ENCODE peak calls at places on chromosomes 6 and 20, in nine cellular contexts. L, T, I, W, J, Q, Y, X and Z are unnamed samples.

GRCh38 chr6:22829070-22829469 is 259.7 kb downstream of the HDGFL1 start:
- DNase-seq in I (no peak), X (no peak), L (no peak), J (no peak), Y (no peak), W (no peak), Q (no peak), T (no peak), Z (no peak)

GRCh38 chr6:5580736-5581568 is 319.6 kb downstream of the FARS2 start:
- DNase-seq in Q (no peak), W (no peak), J (no peak), L (no peak), T (no peak), I (no peak), X (no peak), Y (no peak), Z (no peak)

GRCh38 chr20:43564993-43565757 is 6.3 kb downstream of the SGK2 start:
- DNase-seq in Q (no peak), W (no peak), I (no peak), X (no peak), Y (no peak), L (no peak), T (no peak), J (no peak), Z (no peak)

GRCh38 chr6:118621799-118622470 is 29.5 kb downstream of the CEP85L start:
- DNase-seq in Q (peak; percentile 25), X (no peak), L (no peak), Y (no peak), W (no peak), T (no peak), J (no peak), I (no peak), Z (no peak)

GRCh38 chr6:71056656-71057055 is 99.8 kb upstream of the B3GAT2 start:
- DNase-seq in W (no peak), I (no peak), T (no peak), J (no peak), Q (no peak), L (no peak), Y (no peak), X (no peak), Z (no peak)

GRCh38 chr6:45990162-45990561 is 25.5 kb downstream of the CLIC5 start:
- DNase-seq in X (no peak), Y (no peak), L (no peak), I (no peak), W (no peak), T (no peak), Q (no peak), J (no peak), Z (no peak)

GRCh38 chr6:132392792-132393191 is 8.5 kb downstream of the MOXD1 start:
- DNase-seq in X (peak; percentile 22), L (no peak), Q (no peak), I (no peak), W (no peak), Y (no peak), J (no peak), T (no peak), Z (no peak)

GRCh38 chr6:141401851-141402250 is 730.9 kb upstream of the GJE1 start:
- DNase-seq in J (no peak), L (no peak), W (no peak), X (peak; percentile 22), I (no peak), Y (no peak), Q (no peak), T (no peak), Z (no peak)

GRCh38 chr6:31400467-31401289 is 2.7 kb upstream of the MICA start:
- DNase-seq in Y (peak; percentile 92), J (peak; percentile 97), I (peak; percentile 30), W (peak; percentile 69), L (peak; percentile 59), X (peak; percentile 83), T (peak; percentile 76), Q (peak; percentile 82), Z (peak; percentile 87)

DNA sequence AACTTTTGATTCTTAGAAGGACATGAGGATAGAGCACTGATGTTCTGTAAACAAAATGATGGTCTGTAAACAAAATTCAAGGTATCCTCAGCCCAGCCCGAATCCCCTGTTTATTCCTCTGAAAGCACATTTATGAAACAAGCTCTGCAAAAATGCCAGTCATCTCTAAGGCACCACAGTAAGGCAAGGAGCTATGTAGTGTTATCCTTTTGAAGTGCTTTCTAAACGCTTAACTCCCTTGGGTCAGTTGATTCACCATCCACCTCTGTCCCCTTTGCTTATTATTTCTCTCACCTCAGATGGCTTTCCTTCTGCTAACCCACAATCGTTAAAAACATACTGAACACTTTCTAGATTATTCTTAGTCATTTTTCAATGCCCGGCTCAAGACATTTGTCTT is 93.8 kb downstream of the ATXN1 start:
- DNase-seq in T (no peak), J (no peak), Q (no peak), L (no peak), I (no peak), Y (no peak), X (no peak), W (no peak), Z (no peak)
- H3K4me1 ChIP-seq in T (peaks cover 2% of the 10 kb centered on the region), J (peaks cover 43% of the 10 kb centered on the region), Q (peaks cover 16% of the 10 kb centered on the region), L (no peaks in the 10 kb centered on the region), I (no peaks in the 10 kb centered on the region), Y (peaks cover 39% of the 10 kb centered on the region), X (peaks cover 10% of the 10 kb centered on the region), W (peaks cover 20% of the 10 kb centered on the region), Z (peaks cover 43% of the 10 kb centered on the region)

GRCh38 chr6:163942790-163943189 is 528.3 kb downstream of the QKI start:
- DNase-seq in J (no peak), X (no peak), Y (no peak), T (no peak), L (no peak), W (no peak), I (no peak), Q (no peak), Z (no peak)
- H3K4me3 ChIP-seq in J (no peak overlapping the region), X (no peak overlapping the region), Y (no peak overlapping the region), T (no peak overlapping the region), L (no peak overlapping the region), W (no peak overlapping the region), I (no peak overlapping the region), Q (no peak overlapping the region), Z (no peak overlapping the region)

DNA sequence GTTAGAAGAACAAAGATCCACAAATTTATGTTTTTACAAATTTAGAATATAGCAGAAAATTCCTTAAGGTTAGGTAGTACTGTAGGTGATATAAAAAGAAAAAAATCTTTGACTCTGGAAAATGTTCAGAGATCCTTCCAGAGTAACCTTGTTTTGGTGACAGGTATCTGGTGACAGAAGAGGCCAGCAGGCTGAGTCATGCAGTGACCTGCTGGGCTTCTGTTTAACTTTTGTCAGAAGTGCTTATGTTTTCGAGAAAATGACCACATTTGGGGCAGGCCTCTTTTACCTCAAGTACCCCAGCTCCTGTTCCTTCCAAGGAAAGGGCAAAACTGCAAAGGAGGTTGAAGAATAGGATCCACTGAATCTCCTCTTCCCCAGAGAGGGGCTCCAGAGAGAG is 10.5 kb upstream of the CLDN20 start:
- DNase-seq in T (no peak), W (no peak), Y (no peak), I (no peak), J (no peak), L (no peak), X (no peak), Q (no peak), Z (no peak)
- H3K4me1 ChIP-seq in T (no peaks in the 10 kb centered on the region), W (no peaks in the 10 kb centered on the region), Y (no peaks in the 10 kb centered on the region), I (no peaks in the 10 kb centered on the region), J (peaks cover 12% of the 10 kb centered on the region), L (peaks cover 11% of the 10 kb centered on the region), X (no peaks in the 10 kb centered on the region), Q (no peaks in the 10 kb centered on the region), Z (peaks cover 24% of the 10 kb centered on the region)

GRCh38 chr20:10672579-10673127 is 1.1 kb downstream of the JAG1 start:
- DNase-seq in Q (peak; percentile 64), T (peak; percentile 47), I (no peak), Y (peak; percentile 80), L (peak; percentile 58), W (no peak), X (peak; percentile 70), J (peak; percentile 94), Z (peak; percentile 74)
- H3K4me3 ChIP-seq in Q (peak overlapping the region; percentile 59), T (peak overlapping the region; percentile 66), I (peak overlapping the region; percentile 83), Y (peak overlapping the region; percentile 81), L (peak overlapping the region; percentile 87), W (peak overlapping the region; percentile 60), X (peak overlapping the region; percentile 51), J (peak overlapping the region; percentile 68), Z (peak overlapping the region; percentile 97)

GRCh38 chr6:155883334-155883731 is 427.7 kb upstream of the NOX3 start:
- DNase-seq in Q (no peak), Y (no peak), I (no peak), J (no peak), X (no peak), L (no peak), W (no peak), T (no peak), Z (no peak)
- H3K4me1 ChIP-seq in Q (no peaks in the 10 kb centered on the region), Y (peaks cover 17% of the 10 kb centered on the region), I (no peaks in the 10 kb centered on the region), J (peaks cover 5% of the 10 kb centered on the region), X (peaks cover 11% of the 10 kb centered on the region), L (peaks cover 5% of the 10 kb centered on the region), W (peaks cover 5% of the 10 kb centered on the region), T (peaks cover 11% of the 10 kb centered on the region), Z (no peaks in the 10 kb centered on the region)

GRCh38 chr20:53869466-53870258 is 200.7 kb downstream of the BCAS1 start:
- DNase-seq in W (peak; percentile 37), X (peak; percentile 89), J (no peak), I (peak; percentile 50), Q (peak; percentile 84), T (peak; percentile 42), L (peak; percentile 87), Y (peak; percentile 50), Z (peak; percentile 31)
- H3K4me3 ChIP-seq in W (no peak overlapping the region), X (no peak overlapping the region), J (no peak overlapping the region), I (no peak overlapping the region), Q (no peak overlapping the region), T (no peak overlapping the region), L (no peak overlapping the region), Y (no peak overlapping the region), Z (no peak overlapping the region)

DNA sequence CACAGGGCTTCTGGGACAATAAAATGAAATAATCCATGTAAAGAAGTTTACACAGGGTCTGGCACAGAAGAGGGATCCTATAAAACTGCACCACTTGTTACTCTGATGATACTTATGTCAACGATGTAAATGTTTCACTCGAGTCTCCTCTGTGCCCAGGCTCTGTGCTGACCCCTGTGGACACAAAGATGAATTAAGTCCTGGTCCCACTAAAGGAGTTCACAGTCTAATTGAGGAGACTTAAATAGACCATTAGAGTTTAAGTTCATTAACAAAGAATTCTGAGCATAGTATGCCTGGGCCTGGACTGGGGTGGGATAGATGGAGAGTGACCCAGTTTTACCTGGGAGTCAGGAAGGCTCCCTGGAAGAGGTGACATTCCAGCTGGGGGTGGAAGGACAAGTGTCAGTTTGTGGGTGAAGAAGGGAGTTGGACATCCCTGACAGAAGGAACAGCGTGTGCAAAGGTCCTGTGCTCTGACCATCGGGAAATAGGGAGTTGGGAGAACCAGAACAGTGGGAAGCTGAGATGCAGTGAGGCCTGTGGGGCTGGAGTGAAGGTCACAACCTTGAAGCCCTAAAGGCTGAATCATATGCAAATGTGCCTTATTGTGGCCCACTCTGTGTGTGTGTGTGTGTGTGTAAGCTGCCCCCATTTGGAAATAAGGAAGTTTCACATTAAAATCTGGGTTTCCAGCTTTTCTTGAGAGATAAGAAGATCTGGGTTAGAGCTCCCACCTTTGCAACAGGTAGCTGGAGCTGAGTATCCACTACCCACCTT is 1.1 kb downstream of the OCSTAMP start:
- DNase-seq in I (no peak), L (no peak), J (no peak), Y (no peak), T (no peak), X (no peak), W (no peak), Q (no peak), Z (no peak)
- H3K4me1 ChIP-seq in I (peaks cover 21% of the 10 kb centered on the region), L (peaks cover 9% of the 10 kb centered on the region), J (no peaks in the 10 kb centered on the region), Y (no peaks in the 10 kb centered on the region), T (no peaks in the 10 kb centered on the region), X (no peaks in the 10 kb centered on the region), W (peaks cover 18% of the 10 kb centered on the region), Q (no peaks in the 10 kb centered on the region), Z (no peaks in the 10 kb centered on the region)